ENCODE peak calls at places on chromosomes 11 and 22, in four cellular contexts. Q is activated CD4-positive, alpha-beta T cell treated with anti-CD3 and anti-CD28 coated beads, Interleukin-2, amount 50 U/mL, for 24 hours; V is tibial nerve; W is CD8-positive, alpha-beta T cell. F is an unnamed sample.

GRCh38 chr11:65658174-65659021 is 4.3 kb downstream of the RELA start:
- DNase-seq in Q (no peak), V (no peak), W (no peak), F (no peak)

GRCh38 chr11:119207300-119207570 is 1.1 kb downstream of the CBL start:
- DNase-seq in Q (no peak), V (no peak), W (no peak), F (no peak)

GRCh38 chr11:69959461-69959860 is 118.7 kb upstream of the ANO1 start:
- DNase-seq in Q (no peak), V (no peak), W (no peak), F (no peak)

GRCh38 chr11:68159665-68160064 is 38.5 kb upstream of the CHKA start:
- DNase-seq in Q (no peak), V (no peak), W (no peak), F (no peak)

GRCh38 chr22:29032014-29032475 is 29.6 kb downstream of the C22orf31 start:
- DNase-seq in Q (no peak), V (no peak), W (no peak), F (no peak)

GRCh38 chr22:29152381-29153138 is 53.1 kb upstream of the EMID1 start:
- DNase-seq in Q (no peak), V (peak), W (no peak), F (no peak)

GRCh38 chr22:18144105-18144504 is 5.9 kb upstream of the USP18 start:
- DNase-seq in Q (no peak), V (no peak), W (no peak), F (no peak)

GRCh38 chr11:48123249-48123875 is 93.2 kb upstream of the OR4B1 start:
- DNase-seq in Q (no peak), V (no peak), W (no peak), F (no peak)

GRCh38 chr22:49513358-49513851 is 314.3 kb downstream of the BRD1 start:
- DNase-seq in Q (no peak), V (no peak), W (no peak), F (no peak)

GRCh38 chr11:95968585-95968984 is 44.7 kb upstream of the MTMR2 start:
- DNase-seq in Q (no peak), V (no peak), W (no peak), F (no peak)

GRCh38 chr11:67610302-67610868 is 3.6 kb downstream of the NDUFV1 start:
- DNase-seq in Q (no peak), V (no peak), W (no peak), F (no peak)

GRCh38 chr11:22742149-22742548 is 75.7 kb downstream of the GAS2 start:
- DNase-seq in Q (no peak), V (no peak), W (no peak), F (no peak)

GRCh38 chr11:21561589-21561988 is 631.3 kb upstream of the ANO5 start:
- DNase-seq in Q (no peak), V (no peak), W (no peak), F (no peak)

GRCh38 chr11:117946842-117947526 is 17.8 kb upstream of the TMPRSS13 start:
- DNase-seq in Q (peak), V (peak), W (peak), F (peak)

GRCh38 chr22:49373289-49373666 is 454.4 kb downstream of the BRD1 start:
- DNase-seq in Q (no peak), V (no peak), W (no peak), F (no peak)

GRCh38 chr11:15967966-15968365 is 388.4 kb downstream of the SOX6 start:
- DNase-seq in Q (no peak), V (no peak), W (no peak), F (no peak)

GRCh38 chr22:31647066-31647465 is 14.9 kb downstream of the PISD start:
- DNase-seq in Q (no peak), V (no peak), W (no peak), F (no peak)

GRCh38 chr22:28791841-28792490 is 8.4 kb downstream of the XBP1 start:
- DNase-seq in Q (no peak), V (no peak), W (no peak), F (no peak)

GRCh38 chr11:86262387-86262786 is 17.8 kb downstream of the EED start:
- DNase-seq in Q (no peak), V (no peak), W (no peak), F (no peak)

GRCh38 chr11:83147895-83148294 is 9.0 kb upstream of the PCF11 start:
- DNase-seq in Q (no peak), V (no peak), W (no peak), F (no peak)

GRCh38 chr11:14713518-14714244 is 70.1 kb downstream of the PDE3B start:
- DNase-seq in Q (no peak), V (no peak), W (no peak), F (no peak)